ENCODE peak calls at places on chromosome 13, in four cellular contexts. F is ELR, L is germinal center, A is posterior vena cava. B is an unnamed sample.

GRCh38 chr13:50617134-50617721 is 226.3 kb downstream of the DLEU7 start:
- DNase-seq in F (peak; percentile 89), L (no peak), A (no peak), B (peak; percentile 83)

GRCh38 chr13:46810440-46810839 is 13.5 kb upstream of the ESD start:
- DNase-seq in F (peak; percentile 25), L (no peak), A (no peak), B (no peak)

GRCh38 chr13:24208314-24208713 is 47.8 kb downstream of the SPATA13 start:
- DNase-seq in F (peak; percentile 91), L (no peak), A (no peak), B (peak; percentile 84)

GRCh38 chr13:60990032-60990733 is 425.5 kb downstream of the PCDH20 start:
- DNase-seq in F (no peak), L (no peak), A (no peak), B (no peak)

GRCh38 chr13:44061876-44062275 is 182.2 kb downstream of the LACC1 start:
- DNase-seq in F (no peak), L (no peak), A (no peak), B (no peak)

GRCh38 chr13:109584844-109585361 is 201.5 kb downstream of the IRS2 start:
- DNase-seq in F (no peak), L (no peak), A (no peak), B (no peak)

GRCh38 chr13:113120300-113121182 is 2.1 kb upstream of the F10 start:
- DNase-seq in F (no peak), L (no peak), A (peak; percentile 59), B (no peak)

GRCh38 chr13:112728375-112729126 is 38.7 kb downstream of the ATP11A start:
- DNase-seq in F (no peak), L (no peak), A (peak; percentile 23), B (no peak)

GRCh38 chr13:51682691-51683090 is 98.4 kb downstream of the WDFY2 start:
- DNase-seq in F (peak; percentile 40), L (no peak), A (no peak), B (no peak)

GRCh38 chr13:113298001-113298945 is 1.2 kb downstream of the LAMP1 start:
- DNase-seq in F (peak; percentile 40), L (no peak), A (no peak), B (peak; percentile 13)

GRCh38 chr13:25882732-25883357 is 169.0 kb downstream of the SHISA2 start:
- DNase-seq in F (no peak), L (no peak), A (no peak), B (peak; percentile 22)

GRCh38 chr13:88257706-88258105 is 586.5 kb downstream of the SLITRK5 start:
- DNase-seq in F (no peak), L (no peak), A (no peak), B (peak; percentile 8)